ENCODE peak calls at places on chromosomes 3 and 15, in ten cellular contexts. One of them, this sample, is unnamed.

GRCh38 chr3:169241575-169241927 is 422.0 kb downstream of the MECOM start:
- DNase-seq in GM10248: no peak
- DNase-seq in AG08395: peak; percentile 44
- DNase-seq in NCI-H774: no peak
- DNase-seq in T-helper 1 cell: no peak
- DNase-seq in LHCN-M2: no peak
- DNase-seq in BJ: no peak
- DNase-seq in pons: peak; percentile 3
- DNase-seq in fibroblast of pulmonary artery: peak; percentile 88
- DNase-seq in iris pigment epithelial cell: peak; percentile 87
- DNase-seq in this sample: peak; percentile 90

GRCh38 chr3:115760722-115761121 is 137.4 kb downstream of the GAP43 start:
- DNase-seq in BJ: no peak
- DNase-seq in T-helper 1 cell: no peak
- DNase-seq in GM10248: no peak
- DNase-seq in iris pigment epithelial cell: no peak
- DNase-seq in fibroblast of pulmonary artery: no peak
- DNase-seq in NCI-H774: no peak
- DNase-seq in AG08395: no peak
- DNase-seq in LHCN-M2: peak; percentile 26
- DNase-seq in pons: no peak
- DNase-seq in this sample: no peak

GRCh38 chr3:113275876-113276580 is 64.7 kb downstream of the BOC start:
- DNase-seq in BJ: no peak
- DNase-seq in fibroblast of pulmonary artery: peak; percentile 49
- DNase-seq in T-helper 1 cell: no peak
- DNase-seq in AG08395: peak; percentile 80
- DNase-seq in NCI-H774: peak; percentile 6
- DNase-seq in LHCN-M2: peak; percentile 90
- DNase-seq in GM10248: peak; percentile 58
- DNase-seq in iris pigment epithelial cell: peak; percentile 55
- DNase-seq in pons: peak; percentile 67
- DNase-seq in this sample: peak; percentile 2

GRCh38 chr15:69930754-69931153 is 167.0 kb downstream of the TLE3 start:
- DNase-seq in LHCN-M2: no peak
- DNase-seq in pons: no peak
- DNase-seq in GM10248: no peak
- DNase-seq in AG08395: no peak
- DNase-seq in BJ: no peak
- DNase-seq in fibroblast of pulmonary artery: no peak
- DNase-seq in NCI-H774: no peak
- DNase-seq in T-helper 1 cell: no peak
- DNase-seq in iris pigment epithelial cell: no peak
- DNase-seq in this sample: no peak

GRCh38 chr3:106401666-106402319 is 533.0 kb upstream of the CBLB start:
- DNase-seq in LHCN-M2: no peak
- DNase-seq in fibroblast of pulmonary artery: peak; percentile 56
- DNase-seq in GM10248: no peak
- DNase-seq in iris pigment epithelial cell: peak; percentile 76
- DNase-seq in AG08395: no peak
- DNase-seq in pons: peak; percentile 14
- DNase-seq in T-helper 1 cell: no peak
- DNase-seq in NCI-H774: no peak
- DNase-seq in BJ: no peak
- DNase-seq in this sample: peak; percentile 24

GRCh38 chr3:172213765-172214358 is 174.5 kb downstream of the FNDC3B start:
- DNase-seq in LHCN-M2: no peak
- DNase-seq in BJ: no peak
- DNase-seq in iris pigment epithelial cell: no peak
- DNase-seq in fibroblast of pulmonary artery: no peak
- DNase-seq in GM10248: no peak
- DNase-seq in NCI-H774: peak; percentile 88
- DNase-seq in pons: no peak
- DNase-seq in AG08395: no peak
- DNase-seq in T-helper 1 cell: no peak
- DNase-seq in this sample: no peak

GRCh38 chr15:101466188-101466587 is 23.3 kb downstream of the PCSK6 start:
- DNase-seq in fibroblast of pulmonary artery: no peak
- DNase-seq in BJ: no peak
- DNase-seq in LHCN-M2: no peak
- DNase-seq in AG08395: no peak
- DNase-seq in GM10248: no peak
- DNase-seq in NCI-H774: no peak
- DNase-seq in T-helper 1 cell: no peak
- DNase-seq in pons: no peak
- DNase-seq in iris pigment epithelial cell: no peak
- DNase-seq in this sample: no peak

GRCh38 chr3:128493221-128494151 is 485 bp upstream of the GATA2 start:
- DNase-seq in GM10248: no peak
- DNase-seq in AG08395: no peak
- DNase-seq in iris pigment epithelial cell: no peak
- DNase-seq in NCI-H774: no peak
- DNase-seq in pons: no peak
- DNase-seq in T-helper 1 cell: no peak
- DNase-seq in LHCN-M2: no peak
- DNase-seq in fibroblast of pulmonary artery: no peak
- DNase-seq in BJ: no peak
- DNase-seq in this sample: no peak

GRCh38 chr3:127038476-127038875 is 55.6 kb downstream of the PLXNA1 start:
- DNase-seq in BJ: no peak
- DNase-seq in pons: no peak
- DNase-seq in T-helper 1 cell: no peak
- DNase-seq in fibroblast of pulmonary artery: no peak
- DNase-seq in LHCN-M2: no peak
- DNase-seq in AG08395: no peak
- DNase-seq in GM10248: no peak
- DNase-seq in NCI-H774: no peak
- DNase-seq in iris pigment epithelial cell: no peak
- DNase-seq in this sample: no peak

GRCh38 chr3:111785034-111785433 is 74.0 kb upstream of the PHLDB2 start:
- DNase-seq in LHCN-M2: no peak
- DNase-seq in fibroblast of pulmonary artery: peak; percentile 74
- DNase-seq in T-helper 1 cell: no peak
- DNase-seq in NCI-H774: no peak
- DNase-seq in BJ: no peak
- DNase-seq in iris pigment epithelial cell: no peak
- DNase-seq in AG08395: no peak
- DNase-seq in GM10248: no peak
- DNase-seq in pons: no peak
- DNase-seq in this sample: no peak

GRCh38 chr3:27312044-27312668 is 57.0 kb downstream of the NEK10 start:
- DNase-seq in BJ: peak; percentile 35
- DNase-seq in fibroblast of pulmonary artery: peak; percentile 81
- DNase-seq in NCI-H774: peak; percentile 41
- DNase-seq in iris pigment epithelial cell: peak; percentile 76
- DNase-seq in LHCN-M2: peak; percentile 85
- DNase-seq in T-helper 1 cell: no peak
- DNase-seq in pons: peak; percentile 87
- DNase-seq in AG08395: peak; percentile 69
- DNase-seq in GM10248: peak; percentile 50
- DNase-seq in this sample: peak; percentile 79

GRCh38 chr3:132843851-132844565 is 121.8 kb upstream of the NPHP3 start:
- DNase-seq in BJ: no peak
- DNase-seq in GM10248: no peak
- DNase-seq in LHCN-M2: no peak
- DNase-seq in AG08395: no peak
- DNase-seq in T-helper 1 cell: no peak
- DNase-seq in pons: no peak
- DNase-seq in fibroblast of pulmonary artery: no peak
- DNase-seq in NCI-H774: no peak
- DNase-seq in iris pigment epithelial cell: no peak
- DNase-seq in this sample: no peak

GRCh38 chr15:76235186-76235826 is 76.0 kb downstream of the ETFA start:
- DNase-seq in AG08395: peak; percentile 44
- DNase-seq in GM10248: peak; percentile 26
- DNase-seq in LHCN-M2: peak; percentile 47
- DNase-seq in BJ: peak; percentile 15
- DNase-seq in iris pigment epithelial cell: peak; percentile 47
- DNase-seq in fibroblast of pulmonary artery: peak; percentile 71
- DNase-seq in T-helper 1 cell: no peak
- DNase-seq in pons: peak; percentile 63
- DNase-seq in NCI-H774: peak; percentile 12
- DNase-seq in this sample: peak; percentile 54

GRCh38 chr3:111173328-111173900 is 101.8 kb downstream of the NECTIN3 start:
- DNase-seq in AG08395: no peak
- DNase-seq in NCI-H774: no peak
- DNase-seq in pons: no peak
- DNase-seq in iris pigment epithelial cell: peak; percentile 50
- DNase-seq in fibroblast of pulmonary artery: peak; percentile 35
- DNase-seq in T-helper 1 cell: no peak
- DNase-seq in LHCN-M2: peak; percentile 15
- DNase-seq in GM10248: no peak
- DNase-seq in BJ: no peak
- DNase-seq in this sample: no peak

GRCh38 chr3:10822708-10823515 is 6.9 kb downstream of the SLC6A11 start:
- DNase-seq in T-helper 1 cell: no peak
- DNase-seq in GM10248: no peak
- DNase-seq in AG08395: no peak
- DNase-seq in BJ: no peak
- DNase-seq in iris pigment epithelial cell: no peak
- DNase-seq in fibroblast of pulmonary artery: no peak
- DNase-seq in NCI-H774: no peak
- DNase-seq in LHCN-M2: no peak
- DNase-seq in pons: no peak
- DNase-seq in this sample: no peak

GRCh38 chr15:95639208-95639607 is 691.3 kb upstream of the NR2F2 start:
- DNase-seq in iris pigment epithelial cell: no peak
- DNase-seq in GM10248: no peak
- DNase-seq in LHCN-M2: no peak
- DNase-seq in pons: no peak
- DNase-seq in NCI-H774: no peak
- DNase-seq in T-helper 1 cell: no peak
- DNase-seq in AG08395: no peak
- DNase-seq in BJ: no peak
- DNase-seq in fibroblast of pulmonary artery: no peak
- DNase-seq in this sample: no peak

GRCh38 chr15:70095387-70096214 is 2.1 kb downstream of the TLE3 start:
- DNase-seq in GM10248: peak; percentile 65
- DNase-seq in BJ: no peak
- DNase-seq in iris pigment epithelial cell: no peak
- DNase-seq in pons: no peak
- DNase-seq in T-helper 1 cell: no peak
- DNase-seq in LHCN-M2: peak; percentile 15
- DNase-seq in fibroblast of pulmonary artery: no peak
- DNase-seq in NCI-H774: peak; percentile 16
- DNase-seq in AG08395: no peak
- DNase-seq in this sample: peak; percentile 27

GRCh38 chr15:38069001-38069400 is 134.6 kb downstream of the TMCO5A start:
- DNase-seq in LHCN-M2: peak; percentile 83
- DNase-seq in NCI-H774: no peak
- DNase-seq in pons: peak; percentile 64
- DNase-seq in BJ: no peak
- DNase-seq in iris pigment epithelial cell: peak; percentile 92
- DNase-seq in T-helper 1 cell: no peak
- DNase-seq in AG08395: peak; percentile 69
- DNase-seq in fibroblast of pulmonary artery: peak; percentile 84
- DNase-seq in GM10248: peak; percentile 50
- DNase-seq in this sample: peak; percentile 85

GRCh38 chr3:57791245-57791644 is 35.1 kb downstream of the SLMAP start:
- DNase-seq in fibroblast of pulmonary artery: peak; percentile 57
- DNase-seq in T-helper 1 cell: no peak
- DNase-seq in LHCN-M2: no peak
- DNase-seq in AG08395: no peak
- DNase-seq in pons: no peak
- DNase-seq in iris pigment epithelial cell: peak; percentile 39
- DNase-seq in NCI-H774: no peak
- DNase-seq in GM10248: no peak
- DNase-seq in BJ: no peak
- DNase-seq in this sample: peak; percentile 26

GRCh38 chr3:197137741-197138140 is 108.1 kb upstream of the MELTF start:
- DNase-seq in LHCN-M2: no peak
- DNase-seq in fibroblast of pulmonary artery: no peak
- DNase-seq in NCI-H774: no peak
- DNase-seq in iris pigment epithelial cell: peak; percentile 29
- DNase-seq in GM10248: no peak
- DNase-seq in T-helper 1 cell: no peak
- DNase-seq in AG08395: no peak
- DNase-seq in BJ: no peak
- DNase-seq in pons: no peak
- DNase-seq in this sample: no peak

GRCh38 chr3:195254454-195255175 is 16.3 kb downstream of the XXYLT1 start:
- DNase-seq in BJ: no peak
- DNase-seq in LHCN-M2: no peak
- DNase-seq in T-helper 1 cell: no peak
- DNase-seq in fibroblast of pulmonary artery: no peak
- DNase-seq in AG08395: no peak
- DNase-seq in iris pigment epithelial cell: no peak
- DNase-seq in pons: no peak
- DNase-seq in NCI-H774: no peak
- DNase-seq in GM10248: no peak
- DNase-seq in this sample: no peak